ENCODE peak calls at places on chromosomes 6 and 20, in eight cellular contexts. One of them, this sample, is unnamed.

GRCh38 chr6:88989215-88989614 is 25.8 kb upstream of the RNGTT start:
- DNase-seq in GM20000: no peak
- DNase-seq in AG04450: no peak
- DNase-seq in coronary artery: no peak
- DNase-seq in neural progenitor cell: no peak
- DNase-seq in HFFc6: no peak
- DNase-seq in astrocyte of the cerebellum: no peak
- DNase-seq in GM12878: no peak
- DNase-seq in this sample: no peak

GRCh38 chr6:124961784-124962611 is at the start of gene RNF217:
- DNase-seq in astrocyte of the cerebellum: peak
- DNase-seq in GM20000: peak
- DNase-seq in neural progenitor cell: peak
- DNase-seq in HFFc6: peak
- DNase-seq in coronary artery: peak
- DNase-seq in GM12878: no peak
- DNase-seq in AG04450: no peak
- DNase-seq in this sample: peak

GRCh38 chr6:134706806-134707205 is 243.1 kb downstream of the ALDH8A1 start:
- DNase-seq in GM20000: no peak
- DNase-seq in GM12878: no peak
- DNase-seq in astrocyte of the cerebellum: no peak
- DNase-seq in neural progenitor cell: no peak
- DNase-seq in AG04450: no peak
- DNase-seq in HFFc6: no peak
- DNase-seq in coronary artery: no peak
- DNase-seq in this sample: no peak

GRCh38 chr6:165632194-165632593 is 30.8 kb downstream of the PDE10A start:
- DNase-seq in GM12878: no peak
- DNase-seq in coronary artery: no peak
- DNase-seq in AG04450: no peak
- DNase-seq in HFFc6: no peak
- DNase-seq in neural progenitor cell: no peak
- DNase-seq in astrocyte of the cerebellum: no peak
- DNase-seq in GM20000: no peak
- DNase-seq in this sample: no peak

GRCh38 chr20:44642203-44643153 is 9.0 kb downstream of the ADA start:
- DNase-seq in GM12878: peak
- DNase-seq in coronary artery: no peak
- DNase-seq in HFFc6: peak
- DNase-seq in neural progenitor cell: peak
- DNase-seq in AG04450: peak
- DNase-seq in astrocyte of the cerebellum: peak
- DNase-seq in GM20000: peak
- DNase-seq in this sample: peak

GRCh38 chr6:102398788-102399390 is 1005.4 kb downstream of the GRIK2 start:
- DNase-seq in GM12878: no peak
- DNase-seq in coronary artery: no peak
- DNase-seq in astrocyte of the cerebellum: no peak
- DNase-seq in HFFc6: no peak
- DNase-seq in neural progenitor cell: no peak
- DNase-seq in AG04450: no peak
- DNase-seq in GM20000: no peak
- DNase-seq in this sample: no peak

GRCh38 chr6:131954099-131954774 is 3.1 kb upstream of the CCN2 start:
- DNase-seq in GM12878: no peak
- DNase-seq in HFFc6: no peak
- DNase-seq in neural progenitor cell: no peak
- DNase-seq in coronary artery: no peak
- DNase-seq in GM20000: no peak
- DNase-seq in AG04450: no peak
- DNase-seq in astrocyte of the cerebellum: no peak
- DNase-seq in this sample: no peak

GRCh38 chr6:155832596-155832995 is 377.0 kb upstream of the NOX3 start:
- DNase-seq in GM12878: no peak
- DNase-seq in GM20000: no peak
- DNase-seq in astrocyte of the cerebellum: no peak
- DNase-seq in AG04450: peak
- DNase-seq in neural progenitor cell: no peak
- DNase-seq in HFFc6: peak
- DNase-seq in coronary artery: no peak
- DNase-seq in this sample: no peak

GRCh38 chr20:17460119-17460518 is 71.1 kb downstream of the BFSP1 start:
- DNase-seq in GM12878: no peak
- DNase-seq in coronary artery: no peak
- DNase-seq in astrocyte of the cerebellum: no peak
- DNase-seq in HFFc6: no peak
- DNase-seq in neural progenitor cell: no peak
- DNase-seq in GM20000: no peak
- DNase-seq in AG04450: no peak
- DNase-seq in this sample: no peak

GRCh38 chr6:68638225-68638900 is 3.3 kb downstream of the ADGRB3 start:
- DNase-seq in HFFc6: no peak
- DNase-seq in GM12878: no peak
- DNase-seq in astrocyte of the cerebellum: peak
- DNase-seq in coronary artery: no peak
- DNase-seq in neural progenitor cell: peak
- DNase-seq in AG04450: peak
- DNase-seq in GM20000: peak
- DNase-seq in this sample: peak

GRCh38 chr20:57092112-57092899 is 174.1 kb downstream of the BMP7 start:
- DNase-seq in astrocyte of the cerebellum: no peak
- DNase-seq in neural progenitor cell: peak
- DNase-seq in HFFc6: no peak
- DNase-seq in GM12878: peak
- DNase-seq in coronary artery: no peak
- DNase-seq in GM20000: peak
- DNase-seq in AG04450: no peak
- DNase-seq in this sample: peak

GRCh38 chr6:41470341-41471063 is 75.7 kb upstream of the FOXP4 start:
- DNase-seq in astrocyte of the cerebellum: no peak
- DNase-seq in GM20000: no peak
- DNase-seq in GM12878: no peak
- DNase-seq in AG04450: no peak
- DNase-seq in coronary artery: peak
- DNase-seq in HFFc6: no peak
- DNase-seq in neural progenitor cell: peak
- DNase-seq in this sample: no peak

GRCh38 chr6:122735618-122736017 is 43.9 kb upstream of the FABP7 start:
- DNase-seq in neural progenitor cell: no peak
- DNase-seq in GM20000: no peak
- DNase-seq in astrocyte of the cerebellum: no peak
- DNase-seq in AG04450: no peak
- DNase-seq in GM12878: no peak
- DNase-seq in HFFc6: no peak
- DNase-seq in coronary artery: no peak
- DNase-seq in this sample: no peak

GRCh38 chr6:80725156-80725930 is 618.9 kb downstream of the BCKDHB start:
- DNase-seq in AG04450: no peak
- DNase-seq in neural progenitor cell: no peak
- DNase-seq in HFFc6: peak
- DNase-seq in coronary artery: no peak
- DNase-seq in GM20000: no peak
- DNase-seq in astrocyte of the cerebellum: no peak
- DNase-seq in GM12878: no peak
- DNase-seq in this sample: no peak

GRCh38 chr6:115514656-115515055 is 546.0 kb downstream of the FRK start:
- DNase-seq in neural progenitor cell: no peak
- DNase-seq in GM12878: no peak
- DNase-seq in GM20000: no peak
- DNase-seq in AG04450: no peak
- DNase-seq in astrocyte of the cerebellum: no peak
- DNase-seq in HFFc6: peak
- DNase-seq in coronary artery: no peak
- DNase-seq in this sample: no peak

GRCh38 chr6:43840490-43841218 is 70.6 kb downstream of the VEGFA start:
- DNase-seq in astrocyte of the cerebellum: no peak
- DNase-seq in AG04450: no peak
- DNase-seq in neural progenitor cell: no peak
- DNase-seq in GM20000: no peak
- DNase-seq in GM12878: no peak
- DNase-seq in HFFc6: no peak
- DNase-seq in coronary artery: no peak
- DNase-seq in this sample: no peak
- TF ChIP-seq CTCF in astrocyte of the cerebellum: no peak
- TF ChIP-seq CTCF in AG04450: no peak
- TF ChIP-seq CTCF in neural progenitor cell: no peak
- TF ChIP-seq CTCF in GM20000: no peak
- TF ChIP-seq CTCF in GM12878: no peak
- TF ChIP-seq CTCF in HFFc6: no peak
- TF ChIP-seq CTCF in coronary artery: no peak
- TF ChIP-seq CTCF in this sample: no peak

DNA sequence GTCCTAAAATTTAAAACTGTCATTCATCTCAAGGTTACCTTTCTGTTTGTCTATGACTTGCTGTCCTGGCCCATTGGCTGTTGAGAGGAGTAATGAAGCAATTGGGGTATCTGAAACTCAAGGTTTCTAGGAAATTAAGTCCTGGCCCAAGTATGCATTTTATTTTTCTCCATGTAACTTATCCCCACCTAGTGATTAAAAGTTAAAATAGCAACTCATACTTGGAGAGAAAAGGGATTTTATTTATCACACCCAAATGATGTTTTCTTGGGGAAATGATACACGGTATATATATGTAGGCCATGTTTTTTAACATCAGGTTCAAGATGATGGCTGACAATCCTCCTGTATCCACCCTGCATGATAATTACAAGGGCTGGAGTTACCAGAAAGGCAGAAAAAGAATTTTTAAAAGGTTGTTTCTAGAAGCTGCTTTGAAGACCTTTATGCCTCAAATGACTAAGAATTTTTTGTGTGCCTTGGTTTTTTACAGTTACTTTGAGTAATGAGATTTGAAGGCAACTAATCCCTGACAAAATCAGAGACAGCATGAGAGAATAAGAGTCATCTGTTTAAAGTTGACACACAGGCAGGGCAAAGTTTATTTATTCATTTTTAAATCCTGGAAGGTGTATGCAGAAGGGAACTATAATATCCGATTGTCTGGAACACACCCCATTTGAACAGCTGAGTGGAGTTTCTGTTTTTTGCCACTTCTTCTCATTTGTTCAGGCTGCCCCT is 28.9 kb upstream of the C6orf58 start:
- DNase-seq in coronary artery: no peak
- DNase-seq in GM20000: no peak
- DNase-seq in HFFc6: peak
- DNase-seq in neural progenitor cell: no peak
- DNase-seq in AG04450: no peak
- DNase-seq in GM12878: no peak
- DNase-seq in astrocyte of the cerebellum: no peak
- DNase-seq in this sample: no peak
- TF ChIP-seq CTCF in coronary artery: no peak
- TF ChIP-seq CTCF in GM20000: no peak
- TF ChIP-seq CTCF in HFFc6: peak
- TF ChIP-seq CTCF in neural progenitor cell: no peak
- TF ChIP-seq CTCF in AG04450: peak
- TF ChIP-seq CTCF in GM12878: no peak
- TF ChIP-seq CTCF in astrocyte of the cerebellum: no peak
- TF ChIP-seq CTCF in this sample: no peak

GRCh38 chr20:4295226-4295625 is 279.9 kb upstream of the RNF24 start:
- DNase-seq in astrocyte of the cerebellum: no peak
- DNase-seq in neural progenitor cell: no peak
- DNase-seq in HFFc6: no peak
- DNase-seq in GM12878: no peak
- DNase-seq in AG04450: no peak
- DNase-seq in coronary artery: no peak
- DNase-seq in GM20000: no peak
- DNase-seq in this sample: no peak

GRCh38 chr20:4289875-4290274 is 274.5 kb upstream of the RNF24 start:
- DNase-seq in GM20000: no peak
- DNase-seq in HFFc6: no peak
- DNase-seq in GM12878: no peak
- DNase-seq in AG04450: no peak
- DNase-seq in astrocyte of the cerebellum: no peak
- DNase-seq in neural progenitor cell: no peak
- DNase-seq in coronary artery: no peak
- DNase-seq in this sample: no peak
- TF ChIP-seq CTCF in GM20000: no peak
- TF ChIP-seq CTCF in HFFc6: peak
- TF ChIP-seq CTCF in GM12878: peak
- TF ChIP-seq CTCF in AG04450: peak
- TF ChIP-seq CTCF in astrocyte of the cerebellum: no peak
- TF ChIP-seq CTCF in neural progenitor cell: peak
- TF ChIP-seq CTCF in coronary artery: no peak
- TF ChIP-seq CTCF in this sample: no peak

GRCh38 chr20:770691-771090 is 2.4 kb upstream of the SLC52A3 start:
- DNase-seq in HFFc6: no peak
- DNase-seq in AG04450: no peak
- DNase-seq in neural progenitor cell: no peak
- DNase-seq in coronary artery: no peak
- DNase-seq in GM12878: no peak
- DNase-seq in GM20000: no peak
- DNase-seq in astrocyte of the cerebellum: no peak
- DNase-seq in this sample: no peak
- TF ChIP-seq CTCF in HFFc6: no peak
- TF ChIP-seq CTCF in AG04450: no peak
- TF ChIP-seq CTCF in neural progenitor cell: no peak
- TF ChIP-seq CTCF in coronary artery: no peak
- TF ChIP-seq CTCF in GM12878: no peak
- TF ChIP-seq CTCF in GM20000: no peak
- TF ChIP-seq CTCF in astrocyte of the cerebellum: no peak
- TF ChIP-seq CTCF in this sample: no peak

GRCh38 chr6:12504325-12504966 is 212.1 kb upstream of the PHACTR1 start:
- DNase-seq in neural progenitor cell: peak
- DNase-seq in astrocyte of the cerebellum: no peak
- DNase-seq in coronary artery: no peak
- DNase-seq in AG04450: no peak
- DNase-seq in GM20000: peak
- DNase-seq in GM12878: peak
- DNase-seq in HFFc6: peak
- DNase-seq in this sample: peak
- TF ChIP-seq CTCF in neural progenitor cell: peak
- TF ChIP-seq CTCF in astrocyte of the cerebellum: peak
- TF ChIP-seq CTCF in coronary artery: no peak
- TF ChIP-seq CTCF in AG04450: peak
- TF ChIP-seq CTCF in GM20000: peak
- TF ChIP-seq CTCF in GM12878: peak
- TF ChIP-seq CTCF in HFFc6: peak
- TF ChIP-seq CTCF in this sample: peak

DNA sequence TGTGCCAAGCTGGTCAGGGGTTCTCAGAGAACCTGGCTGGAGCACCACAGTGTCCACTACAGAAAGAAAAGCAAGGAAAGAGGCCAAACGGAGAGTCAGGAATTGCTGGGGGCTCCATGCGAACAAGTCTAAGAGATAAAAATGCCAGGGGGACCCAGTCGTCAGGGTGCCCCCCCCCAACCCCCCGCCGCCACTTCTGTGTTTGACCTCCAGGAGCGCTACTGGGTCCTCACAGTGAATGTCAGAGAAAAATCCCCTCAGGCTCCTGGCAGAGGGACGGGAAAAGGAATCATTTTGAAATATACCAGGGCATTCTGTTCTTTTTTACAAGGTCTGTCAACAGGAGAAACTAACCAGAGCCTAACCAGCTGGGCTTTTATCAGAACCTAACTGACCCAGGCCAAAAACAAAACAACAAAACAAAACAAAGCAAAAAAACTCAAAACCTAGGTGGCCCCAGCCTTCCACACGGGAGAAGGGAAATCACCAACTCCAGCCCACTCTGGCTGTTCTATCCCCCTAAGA is 17.9 kb upstream of the NELFCD start:
- DNase-seq in neural progenitor cell: no peak
- DNase-seq in GM20000: no peak
- DNase-seq in astrocyte of the cerebellum: no peak
- DNase-seq in GM12878: no peak
- DNase-seq in HFFc6: no peak
- DNase-seq in AG04450: no peak
- DNase-seq in coronary artery: no peak
- DNase-seq in this sample: no peak
- TF ChIP-seq CTCF in neural progenitor cell: peak
- TF ChIP-seq CTCF in GM20000: no peak
- TF ChIP-seq CTCF in astrocyte of the cerebellum: no peak
- TF ChIP-seq CTCF in GM12878: no peak
- TF ChIP-seq CTCF in HFFc6: no peak
- TF ChIP-seq CTCF in AG04450: no peak
- TF ChIP-seq CTCF in coronary artery: no peak
- TF ChIP-seq CTCF in this sample: peak

GRCh38 chr6:160692369-160692959 is 9.6 kb upstream of the PLG start:
- DNase-seq in HFFc6: no peak
- DNase-seq in GM12878: no peak
- DNase-seq in GM20000: no peak
- DNase-seq in astrocyte of the cerebellum: no peak
- DNase-seq in coronary artery: no peak
- DNase-seq in neural progenitor cell: no peak
- DNase-seq in AG04450: no peak
- DNase-seq in this sample: no peak
- TF ChIP-seq CTCF in HFFc6: no peak
- TF ChIP-seq CTCF in GM12878: peak
- TF ChIP-seq CTCF in GM20000: no peak
- TF ChIP-seq CTCF in astrocyte of the cerebellum: no peak
- TF ChIP-seq CTCF in coronary artery: no peak
- TF ChIP-seq CTCF in neural progenitor cell: peak
- TF ChIP-seq CTCF in AG04450: no peak
- TF ChIP-seq CTCF in this sample: peak